ENCODE peak calls at places on chromosomes 1 and 21, in eight cellular contexts. One of them, this sample, is unnamed.

GRCh38 chr1:30852026-30852425 is 56.5 kb downstream of the SDC3 start:
- DNase-seq in heart left ventricle: peak; percentile 82
- DNase-seq in lower leg skin: peak; percentile 94
- DNase-seq in tibial nerve: peak; percentile 59
- DNase-seq in kidney: peak; percentile 87
- DNase-seq in fibroblast of the aortic adventitia: peak; percentile 45
- DNase-seq in sigmoid colon: peak; percentile 85
- DNase-seq in BJ: no peak
- DNase-seq in this sample: no peak

GRCh38 chr1:226548281-226549093 is at the start of gene STUM:
- DNase-seq in heart left ventricle: peak; percentile 47
- DNase-seq in lower leg skin: no peak
- DNase-seq in tibial nerve: no peak
- DNase-seq in kidney: peak; percentile 70
- DNase-seq in fibroblast of the aortic adventitia: no peak
- DNase-seq in sigmoid colon: peak; percentile 71
- DNase-seq in BJ: no peak
- DNase-seq in this sample: no peak

GRCh38 chr1:109901508-109902145 is 9.0 kb upstream of the CSF1 start:
- DNase-seq in heart left ventricle: peak; percentile 62
- DNase-seq in lower leg skin: no peak
- DNase-seq in tibial nerve: no peak
- DNase-seq in kidney: no peak
- DNase-seq in fibroblast of the aortic adventitia: no peak
- DNase-seq in sigmoid colon: no peak
- DNase-seq in BJ: no peak
- DNase-seq in this sample: no peak

GRCh38 chr21:37365657-37366487 is 701 bp upstream of the DYRK1A start:
- DNase-seq in heart left ventricle: peak; percentile 83
- DNase-seq in lower leg skin: peak; percentile 93
- DNase-seq in tibial nerve: peak; percentile 32
- DNase-seq in kidney: peak; percentile 92
- DNase-seq in fibroblast of the aortic adventitia: peak; percentile 57
- DNase-seq in sigmoid colon: peak; percentile 82
- DNase-seq in BJ: no peak
- DNase-seq in this sample: no peak

GRCh38 chr1:205276334-205277065 is 45.0 kb downstream of the NUAK2 start:
- DNase-seq in heart left ventricle: no peak
- DNase-seq in lower leg skin: no peak
- DNase-seq in tibial nerve: no peak
- DNase-seq in kidney: no peak
- DNase-seq in fibroblast of the aortic adventitia: no peak
- DNase-seq in sigmoid colon: no peak
- DNase-seq in BJ: no peak
- DNase-seq in this sample: no peak

GRCh38 chr1:206751891-206752290 is 18.7 kb upstream of the IL19 start:
- DNase-seq in heart left ventricle: no peak
- DNase-seq in lower leg skin: no peak
- DNase-seq in tibial nerve: no peak
- DNase-seq in kidney: no peak
- DNase-seq in fibroblast of the aortic adventitia: no peak
- DNase-seq in sigmoid colon: no peak
- DNase-seq in BJ: no peak
- DNase-seq in this sample: no peak

GRCh38 chr1:244329591-244330317 is 122.0 kb downstream of the ADSS2 start:
- DNase-seq in heart left ventricle: no peak
- DNase-seq in lower leg skin: no peak
- DNase-seq in tibial nerve: no peak
- DNase-seq in kidney: no peak
- DNase-seq in fibroblast of the aortic adventitia: no peak
- DNase-seq in sigmoid colon: no peak
- DNase-seq in BJ: no peak
- DNase-seq in this sample: no peak

GRCh38 chr1:228081578-228082259 is 789 bp upstream of the ARF1 start:
- DNase-seq in heart left ventricle: peak; percentile 39
- DNase-seq in lower leg skin: no peak
- DNase-seq in tibial nerve: no peak
- DNase-seq in kidney: no peak
- DNase-seq in fibroblast of the aortic adventitia: no peak
- DNase-seq in sigmoid colon: no peak
- DNase-seq in BJ: no peak
- DNase-seq in this sample: no peak

GRCh38 chr1:163056832-163057231 is 12.3 kb upstream of the RGS4 start:
- DNase-seq in heart left ventricle: no peak
- DNase-seq in lower leg skin: no peak
- DNase-seq in tibial nerve: no peak
- DNase-seq in kidney: no peak
- DNase-seq in fibroblast of the aortic adventitia: peak; percentile 73
- DNase-seq in sigmoid colon: no peak
- DNase-seq in BJ: peak; percentile 39
- DNase-seq in this sample: no peak

GRCh38 chr1:16163882-16164820 is 8.3 kb upstream of the EPHA2 start:
- DNase-seq in heart left ventricle: no peak
- DNase-seq in lower leg skin: no peak
- DNase-seq in tibial nerve: no peak
- DNase-seq in kidney: no peak
- DNase-seq in fibroblast of the aortic adventitia: peak; percentile 93
- DNase-seq in sigmoid colon: no peak
- DNase-seq in BJ: peak; percentile 90
- DNase-seq in this sample: no peak

GRCh38 chr1:16146888-16147614 is 8.8 kb downstream of the EPHA2 start:
- DNase-seq in heart left ventricle: no peak
- DNase-seq in lower leg skin: no peak
- DNase-seq in tibial nerve: no peak
- DNase-seq in kidney: no peak
- DNase-seq in fibroblast of the aortic adventitia: peak; percentile 75
- DNase-seq in sigmoid colon: no peak
- DNase-seq in BJ: no peak
- DNase-seq in this sample: no peak

GRCh38 chr1:233240367-233240766 is 55.2 kb downstream of the PCNX2 start:
- DNase-seq in heart left ventricle: no peak
- DNase-seq in lower leg skin: no peak
- DNase-seq in tibial nerve: no peak
- DNase-seq in kidney: no peak
- DNase-seq in fibroblast of the aortic adventitia: peak; percentile 59
- DNase-seq in sigmoid colon: no peak
- DNase-seq in BJ: no peak
- DNase-seq in this sample: no peak

GRCh38 chr1:233240839-233241682 is 54.5 kb downstream of the PCNX2 start:
- DNase-seq in heart left ventricle: peak; percentile 65
- DNase-seq in lower leg skin: peak; percentile 86
- DNase-seq in tibial nerve: peak; percentile 52
- DNase-seq in kidney: no peak
- DNase-seq in fibroblast of the aortic adventitia: peak; percentile 62
- DNase-seq in sigmoid colon: no peak
- DNase-seq in BJ: no peak
- DNase-seq in this sample: no peak

GRCh38 chr1:233241782-233242181 is 53.7 kb downstream of the PCNX2 start:
- DNase-seq in heart left ventricle: no peak
- DNase-seq in lower leg skin: no peak
- DNase-seq in tibial nerve: no peak
- DNase-seq in kidney: no peak
- DNase-seq in fibroblast of the aortic adventitia: no peak
- DNase-seq in sigmoid colon: no peak
- DNase-seq in BJ: no peak
- DNase-seq in this sample: no peak

GRCh38 chr1:233237623-233238022 is 57.9 kb downstream of the PCNX2 start:
- DNase-seq in heart left ventricle: no peak
- DNase-seq in lower leg skin: no peak
- DNase-seq in tibial nerve: no peak
- DNase-seq in kidney: no peak
- DNase-seq in fibroblast of the aortic adventitia: peak; percentile 55
- DNase-seq in sigmoid colon: no peak
- DNase-seq in BJ: no peak
- DNase-seq in this sample: no peak

DNA sequence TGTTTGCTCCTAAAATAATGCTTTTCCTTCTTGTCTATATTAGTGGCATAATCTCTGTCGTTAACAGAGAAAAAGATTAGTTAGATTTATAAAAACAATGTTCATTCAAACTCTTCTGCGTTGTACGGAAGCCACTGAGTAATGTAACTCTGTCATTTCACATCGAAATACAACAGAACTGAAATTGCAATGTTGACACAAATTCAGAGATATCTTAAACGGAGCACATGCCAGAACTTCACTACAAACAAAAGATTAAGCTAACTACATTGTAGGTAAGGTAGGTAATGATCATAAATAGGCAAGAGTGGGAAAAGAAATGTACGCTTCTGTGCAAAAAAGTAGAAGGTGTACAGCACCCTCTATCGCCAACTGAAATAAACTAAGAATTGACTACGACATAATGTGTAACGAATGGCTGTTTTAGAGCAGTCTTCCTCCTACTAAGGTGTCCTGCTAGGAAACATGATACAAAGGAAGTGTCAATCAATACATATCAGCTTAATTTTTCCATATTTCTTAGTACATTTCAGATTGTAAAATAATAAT is 56.6 kb downstream of the PCNX2 start:
- DNase-seq in heart left ventricle: no peak
- DNase-seq in lower leg skin: no peak
- DNase-seq in tibial nerve: no peak
- DNase-seq in kidney: no peak
- DNase-seq in fibroblast of the aortic adventitia: peak; percentile 37
- DNase-seq in sigmoid colon: no peak
- DNase-seq in BJ: no peak
- DNase-seq in this sample: no peak
- TF ChIP-seq CTCF in heart left ventricle: peak; percentile 11
- TF ChIP-seq CTCF in lower leg skin: no peak
- TF ChIP-seq CTCF in tibial nerve: no peak
- TF ChIP-seq CTCF in kidney: no peak
- TF ChIP-seq CTCF in fibroblast of the aortic adventitia: peak; percentile 14
- TF ChIP-seq CTCF in sigmoid colon: no peak
- TF ChIP-seq CTCF in BJ: no peak
- TF ChIP-seq CTCF in this sample: no peak

GRCh38 chr21:19523731-19524130 is 1120.1 kb upstream of the TMPRSS15 start:
- DNase-seq in heart left ventricle: no peak
- DNase-seq in lower leg skin: no peak
- DNase-seq in tibial nerve: no peak
- DNase-seq in kidney: no peak
- DNase-seq in fibroblast of the aortic adventitia: no peak
- DNase-seq in sigmoid colon: no peak
- DNase-seq in BJ: no peak
- DNase-seq in this sample: no peak

GRCh38 chr21:19523066-19523465 is 1119.5 kb upstream of the TMPRSS15 start:
- DNase-seq in heart left ventricle: no peak
- DNase-seq in lower leg skin: no peak
- DNase-seq in tibial nerve: no peak
- DNase-seq in kidney: no peak
- DNase-seq in fibroblast of the aortic adventitia: no peak
- DNase-seq in sigmoid colon: no peak
- DNase-seq in BJ: no peak
- DNase-seq in this sample: no peak

GRCh38 chr21:19529031-19529430 is 1125.4 kb upstream of the TMPRSS15 start:
- DNase-seq in heart left ventricle: no peak
- DNase-seq in lower leg skin: no peak
- DNase-seq in tibial nerve: no peak
- DNase-seq in kidney: no peak
- DNase-seq in fibroblast of the aortic adventitia: no peak
- DNase-seq in sigmoid colon: no peak
- DNase-seq in BJ: no peak
- DNase-seq in this sample: no peak
- TF ChIP-seq CTCF in heart left ventricle: no peak
- TF ChIP-seq CTCF in lower leg skin: no peak
- TF ChIP-seq CTCF in tibial nerve: no peak
- TF ChIP-seq CTCF in kidney: no peak
- TF ChIP-seq CTCF in fibroblast of the aortic adventitia: no peak
- TF ChIP-seq CTCF in sigmoid colon: no peak
- TF ChIP-seq CTCF in BJ: no peak
- TF ChIP-seq CTCF in this sample: no peak

DNA sequence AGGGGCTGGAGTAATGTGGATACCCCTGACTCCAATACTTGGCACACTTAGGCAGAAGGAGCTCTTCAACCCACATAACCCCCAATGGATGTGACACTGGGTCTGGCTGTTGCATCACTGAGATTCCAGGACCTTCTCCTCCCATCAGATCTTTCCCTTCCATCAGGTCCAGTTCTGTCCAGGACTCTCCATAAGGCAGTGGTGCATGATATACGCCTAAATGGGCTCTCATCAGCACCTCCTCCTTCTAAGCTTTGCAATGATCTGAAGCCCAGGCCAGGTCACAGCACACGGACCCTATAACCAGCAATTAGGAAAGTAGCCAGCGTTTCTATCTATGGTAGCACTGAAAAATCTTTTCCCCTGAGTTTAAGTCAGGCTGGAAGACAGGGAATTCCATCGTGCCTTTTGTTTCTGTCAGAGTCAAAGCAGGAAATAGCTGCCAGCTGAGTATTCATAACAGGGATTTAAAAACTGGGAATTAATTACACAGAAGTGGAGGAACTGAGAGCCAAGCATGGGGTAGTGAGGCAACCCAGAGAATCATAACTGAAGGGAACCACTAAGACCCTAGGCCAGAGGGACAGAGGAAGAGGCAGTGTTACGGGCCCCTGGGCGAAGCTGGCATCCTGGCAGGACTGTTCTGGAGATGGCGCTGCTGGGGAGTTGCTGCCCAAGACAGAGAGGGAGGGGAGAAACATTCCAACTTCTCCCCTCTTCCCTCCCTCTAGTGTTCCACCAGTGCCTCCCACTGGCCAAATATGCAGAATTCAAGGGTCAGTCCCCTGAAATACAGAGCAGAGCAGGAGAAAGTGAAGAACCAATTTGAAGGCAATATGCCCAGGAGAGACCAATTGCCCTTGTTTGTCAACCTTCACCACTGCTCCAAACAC is 37.5 kb upstream of the HOOK1 start:
- DNase-seq in heart left ventricle: no peak
- DNase-seq in lower leg skin: no peak
- DNase-seq in tibial nerve: no peak
- DNase-seq in kidney: no peak
- DNase-seq in fibroblast of the aortic adventitia: peak; percentile 31
- DNase-seq in sigmoid colon: no peak
- DNase-seq in BJ: no peak
- DNase-seq in this sample: no peak
- TF ChIP-seq CTCF in heart left ventricle: no peak
- TF ChIP-seq CTCF in lower leg skin: no peak
- TF ChIP-seq CTCF in tibial nerve: no peak
- TF ChIP-seq CTCF in kidney: no peak
- TF ChIP-seq CTCF in fibroblast of the aortic adventitia: no peak
- TF ChIP-seq CTCF in sigmoid colon: no peak
- TF ChIP-seq CTCF in BJ: peak; percentile 28
- TF ChIP-seq CTCF in this sample: no peak

DNA sequence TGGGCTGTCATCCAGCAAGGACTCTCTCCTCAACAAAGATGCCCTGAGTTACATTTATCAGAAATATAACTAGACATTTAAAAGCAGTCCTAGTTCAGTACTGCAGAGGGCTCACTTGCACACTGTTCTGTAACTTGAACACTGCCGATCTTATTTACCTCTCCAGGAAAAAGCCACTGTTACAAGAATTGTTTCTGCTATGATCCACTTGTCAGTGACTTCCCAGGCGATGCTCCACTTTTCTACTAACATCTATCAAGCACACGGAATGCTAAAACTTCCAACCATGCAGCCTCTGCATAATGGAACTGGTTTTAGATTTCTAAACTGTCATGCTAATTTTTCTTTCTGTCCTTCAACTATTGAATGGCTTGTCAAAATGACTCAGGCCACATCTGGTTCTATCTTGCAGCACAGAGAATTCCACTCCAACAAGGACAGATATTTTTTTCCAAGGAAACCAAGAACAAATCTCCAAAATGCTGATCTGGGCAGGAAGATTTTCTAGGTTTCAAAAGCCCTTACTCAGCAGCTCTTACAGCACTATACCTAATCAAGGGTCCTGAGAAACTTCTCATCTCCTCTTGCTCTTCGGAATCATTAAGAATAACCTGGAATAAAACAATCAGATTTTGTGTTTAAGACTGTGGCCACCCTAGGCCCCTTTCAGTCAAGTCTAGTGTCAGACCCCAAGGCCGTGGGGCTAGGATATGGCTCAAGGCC is 9.9 kb downstream of the SEC16B start:
- DNase-seq in heart left ventricle: no peak
- DNase-seq in lower leg skin: no peak
- DNase-seq in tibial nerve: no peak
- DNase-seq in kidney: no peak
- DNase-seq in fibroblast of the aortic adventitia: peak; percentile 52
- DNase-seq in sigmoid colon: no peak
- DNase-seq in BJ: no peak
- DNase-seq in this sample: no peak
- TF ChIP-seq CTCF in heart left ventricle: peak; percentile 46
- TF ChIP-seq CTCF in lower leg skin: no peak
- TF ChIP-seq CTCF in tibial nerve: no peak
- TF ChIP-seq CTCF in kidney: peak; percentile 32
- TF ChIP-seq CTCF in fibroblast of the aortic adventitia: peak; percentile 45
- TF ChIP-seq CTCF in sigmoid colon: no peak
- TF ChIP-seq CTCF in BJ: peak; percentile 46
- TF ChIP-seq CTCF in this sample: no peak

This sample was measured in omental fat pad.